ENCODE peak calls at places on chromosomes 12 and 14, in seven cellular contexts. N is neuronal stem cell; Y is stimulated activated CD8-positive, alpha-beta memory T cell treated with anti-CD3 and anti-CD28 coated beads, Interleukin-2, amount 100 ng/mL, for 1 hour; H is stimulated activated CD4-positive, alpha-beta T cell treated with anti-CD3 and anti-CD28 coated beads, Interleukin-4, amount 100 ng/mL, for 24 hours; U is GM13977; L is D341Med; E is T-helper 9 cell. O is an unnamed sample.

GRCh38 chr14:60935283-60935682 is 45.6 kb downstream of the TRMT5 start:
- DNase-seq in N (no peak), Y (no peak), E (no peak), H (no peak), U (no peak), L (no peak), O (no peak)

GRCh38 chr14:24297190-24297964 is 2.2 kb downstream of the DHRS1 start:
- DNase-seq in H (no peak), N (no peak), L (peak; percentile 45), Y (no peak), U (no peak), E (no peak), O (no peak)

GRCh38 chr14:50116986-50117385 is 614 bp upstream of the VCPKMT start:
- DNase-seq in L (no peak), Y (no peak), H (no peak), N (no peak), U (no peak), E (no peak), O (no peak)

GRCh38 chr14:51002406-51002984 is 58.2 kb upstream of the PYGL start:
- DNase-seq in H (no peak), L (no peak), Y (no peak), N (no peak), E (no peak), U (no peak), O (no peak)

GRCh38 chr14:94312481-94313246 is 10.5 kb downstream of the SERPINA6 start:
- DNase-seq in Y (no peak), U (no peak), E (no peak), H (no peak), L (no peak), N (no peak), O (no peak)

GRCh38 chr12:69881771-69882170 is 56.7 kb downstream of the MYRFL start:
- DNase-seq in N (no peak), L (no peak), Y (no peak), U (no peak), E (no peak), H (no peak), O (no peak)

GRCh38 chr12:105357162-105357691 is 26.7 kb downstream of the C12orf75 start:
- DNase-seq in N (no peak), U (peak; percentile 35), E (no peak), Y (no peak), H (no peak), L (no peak), O (no peak)

GRCh38 chr14:65010211-65010931 is 23.7 kb downstream of the FNTB start:
- DNase-seq in Y (no peak), H (no peak), L (no peak), E (no peak), N (no peak), U (no peak), O (no peak)

GRCh38 chr14:32419429-32419828 is 90.3 kb downstream of the AKAP6 start:
- DNase-seq in L (no peak), E (no peak), Y (no peak), H (no peak), N (no peak), U (no peak), O (no peak)

GRCh38 chr12:114368685-114369084 is 37.3 kb downstream of the TBX5 start:
- DNase-seq in N (no peak), U (no peak), Y (no peak), H (no peak), L (no peak), E (no peak), O (no peak)

GRCh38 chr12:92582888-92583287 is 119.9 kb upstream of the PLEKHG7 start:
- DNase-seq in Y (no peak), L (no peak), H (no peak), U (no peak), E (no peak), N (no peak), O (no peak)

GRCh38 chr14:102508774-102509743 is 517 bp downstream of the ANKRD9 start:
- DNase-seq in U (peak; percentile 55), E (peak; percentile 34), Y (no peak), H (no peak), L (no peak), N (no peak), O (no peak)

GRCh38 chr14:85172290-85172689 is 357.7 kb upstream of the FLRT2 start:
- DNase-seq in Y (no peak), H (no peak), L (no peak), N (no peak), U (no peak), E (no peak), O (no peak)

GRCh38 chr14:51691176-51691575 is 39.5 kb downstream of the FRMD6 start:
- DNase-seq in U (no peak), N (no peak), L (no peak), Y (no peak), E (no peak), H (no peak), O (no peak)